ENCODE peak calls at places on chromosome 17, in four cellular contexts. K, I, F and X are unnamed samples.

GRCh38 chr17:43949777-43950176 is 4.0 kb downstream of the PYY start:
- DNase-seq in K (no peak), I (no peak), F (no peak), X (no peak)

GRCh38 chr17:2157081-2157480 is 102.2 kb downstream of the HIC1 start:
- DNase-seq in K (no peak), I (no peak), F (no peak), X (no peak)

GRCh38 chr17:82917656-82918345 is 78.0 kb upstream of the ZNF750 start:
- DNase-seq in K (peak), I (peak), F (no peak), X (peak)

GRCh38 chr17:82531431-82531881 is 11.9 kb downstream of the FOXK2 start:
- DNase-seq in K (no peak), I (no peak), F (no peak), X (no peak)

GRCh38 chr17:8275421-8276290 is 12.8 kb upstream of the RANGRF start:
- DNase-seq in K (no peak), I (no peak), F (no peak), X (no peak)

GRCh38 chr17:75565066-75565465 is 22.5 kb upstream of the MYO15B start:
- DNase-seq in K (no peak), I (no peak), F (no peak), X (no peak)

GRCh38 chr17:31581491-31581890 is 190.0 kb downstream of the RAB11FIP4 start:
- DNase-seq in K (no peak), I (no peak), F (no peak), X (no peak)

GRCh38 chr17:8488931-8489330 is 53.2 kb downstream of the NDEL1 start:
- DNase-seq in K (no peak), I (no peak), F (no peak), X (no peak)

GRCh38 chr17:46038937-46039336 is 39.9 kb downstream of the STH start:
- DNase-seq in K (no peak), I (no peak), F (no peak), X (no peak)

GRCh38 chr17:601462-602303 is 113.0 kb downstream of the VPS53 start:
- DNase-seq in K (no peak), I (no peak), F (no peak), X (no peak)

GRCh38 chr17:42253601-42254000 is 22.6 kb downstream of the STAT5B start:
- DNase-seq in K (no peak), I (no peak), F (no peak), X (no peak)

GRCh38 chr17:82334204-82334621 is 647 bp upstream of the SECTM1 start:
- DNase-seq in K (peak), I (no peak), F (no peak), X (no peak)

GRCh38 chr17:16443390-16444257 is 28.3 kb downstream of the TRPV2 start:
- DNase-seq in K (no peak), I (no peak), F (no peak), X (no peak)

GRCh38 chr17:73785466-73785865 is 141.2 kb upstream of the SDK2 start:
- DNase-seq in K (no peak), I (no peak), F (no peak), X (no peak)

GRCh38 chr17:64036198-64036922 is 15.9 kb upstream of the ICAM2 start:
- DNase-seq in K (no peak), I (peak), F (peak), X (no peak)

GRCh38 chr17:1005361-1005946 is 8.5 kb downstream of the TIMM22 start:
- DNase-seq in K (no peak), I (no peak), F (no peak), X (no peak)

GRCh38 chr17:2647961-2648360 is 54.5 kb downstream of the PAFAH1B1 start:
- DNase-seq in K (no peak), I (no peak), F (no peak), X (no peak)

GRCh38 chr17:64178011-64178825 is 48.3 kb upstream of the ERN1 start:
- DNase-seq in K (no peak), I (no peak), F (no peak), X (no peak)

GRCh38 chr17:12070561-12070960 is 49.9 kb downstream of the MAP2K4 start:
- DNase-seq in K (no peak), I (no peak), F (no peak), X (no peak)

GRCh38 chr17:77288115-77288619 is 147.4 kb downstream of the SEC14L1 start:
- DNase-seq in K (no peak), I (peak), F (no peak), X (no peak)

GRCh38 chr17:34218757-34219156 is 36.3 kb upstream of the CCL2 start:
- DNase-seq in K (no peak), I (no peak), F (no peak), X (no peak)

GRCh38 chr17:75266315-75267145 is 4.5 kb downstream of the MIF4GD start:
- DNase-seq in K (no peak), I (no peak), F (no peak), X (no peak)

GRCh38 chr17:358491-359133 is 6.0 kb upstream of the RPH3AL start:
- DNase-seq in K (no peak), I (no peak), F (no peak), X (no peak)

GRCh38 chr17:40884708-40885512 is at the start of gene KRT20:
- DNase-seq in K (no peak), I (peak), F (no peak), X (peak)

GRCh38 chr17:62714016-62714777 is 86.7 kb downstream of the MRC2 start:
- DNase-seq in K (no peak), I (no peak), F (no peak), X (no peak)

GRCh38 chr17:798246-798645 is 16.1 kb downstream of the MRM3 start:
- DNase-seq in K (no peak), I (no peak), F (no peak), X (no peak)

GRCh38 chr17:63517825-63518534 is 5.2 kb upstream of the KCNH6 start:
- DNase-seq in K (no peak), I (no peak), F (no peak), X (no peak)

GRCh38 chr17:15464211-15464610 is 3.2 kb downstream of the CDRT4 start:
- DNase-seq in K (no peak), I (no peak), F (no peak), X (no peak)

GRCh38 chr17:15112881-15113617 is 152.1 kb downstream of the PMP22 start:
- DNase-seq in K (no peak), I (no peak), F (no peak), X (no peak)

GRCh38 chr17:37607637-37608368 is 1.4 kb downstream of the SYNRG start:
- DNase-seq in K (peak), I (no peak), F (no peak), X (peak)
- H3K4me3 ChIP-seq in K (peak), I (peak), F (peak), X (peak)

GRCh38 chr17:17814162-17815061 is 22.4 kb downstream of the SREBF1 start:
- DNase-seq in K (no peak), I (no peak), F (no peak), X (no peak)
- H3K4me3 ChIP-seq in K (no peak), I (no peak), F (no peak), X (no peak)

DNA sequence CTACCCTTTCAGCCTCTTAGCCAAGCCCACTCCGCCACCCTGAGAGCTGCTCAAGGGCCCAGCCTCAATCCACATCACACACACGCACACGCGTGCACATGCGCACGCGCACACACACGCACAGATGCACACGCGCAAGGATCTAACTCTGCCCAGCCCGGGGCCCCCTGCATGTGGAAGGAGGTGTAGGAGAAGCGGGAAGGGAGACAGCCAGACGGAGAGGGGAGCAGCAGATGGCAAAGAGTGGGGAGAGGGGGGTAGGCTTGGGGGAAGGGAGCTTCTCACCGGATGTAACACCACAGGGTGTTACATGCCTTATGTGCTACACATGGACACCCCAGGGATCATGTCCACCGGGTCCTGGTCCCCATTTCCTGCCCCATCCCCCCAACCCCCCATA is 15.3 kb downstream of the DLG4 start:
- DNase-seq in K (no peak), I (no peak), F (peak), X (no peak)
- H3K4me3 ChIP-seq in K (peak), I (peak), F (peak), X (peak)

GRCh38 chr17:72681844-72682243 is 410.6 kb downstream of the SLC39A11 start:
- DNase-seq in K (no peak), I (peak), F (no peak), X (no peak)
- H3K4me3 ChIP-seq in K (no peak), I (no peak), F (no peak), X (no peak)

GRCh38 chr17:71142333-71142732 is 973.0 kb downstream of the KCNJ2 start:
- DNase-seq in K (no peak), I (no peak), F (no peak), X (no peak)

GRCh38 chr17:71149607-71150006 is 971.2 kb upstream of the SOX9 start:
- DNase-seq in K (no peak), I (no peak), F (no peak), X (no peak)

GRCh38 chr17:71147906-71148305 is 972.9 kb upstream of the SOX9 start:
- DNase-seq in K (no peak), I (no peak), F (no peak), X (no peak)

DNA sequence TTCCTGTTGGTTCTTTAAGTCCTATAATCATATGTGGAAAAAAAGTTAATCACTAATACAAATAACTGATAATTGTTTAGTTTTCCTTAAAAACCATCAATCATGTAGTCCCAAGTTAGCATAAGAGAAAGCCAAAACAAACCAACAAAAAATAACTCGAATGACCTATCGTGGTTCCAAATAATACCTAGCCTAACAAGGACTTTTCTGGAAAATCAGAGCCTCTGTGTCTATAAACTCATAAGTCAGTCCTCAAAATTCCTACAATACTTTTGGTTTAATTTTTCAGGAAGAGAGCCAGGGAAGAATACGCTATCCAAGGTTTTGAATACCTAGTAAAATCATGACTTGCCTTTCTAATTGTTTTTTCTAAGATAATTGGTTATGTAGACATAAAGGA is 975.3 kb upstream of the SOX9 start:
- DNase-seq in K (no peak), I (no peak), F (no peak), X (no peak)
- H3K4me3 ChIP-seq in K (no peak), I (no peak), F (no peak), X (no peak)

GRCh38 chr17:32695864-32696263 is 181.1 kb downstream of the MYO1D start:
- DNase-seq in K (no peak), I (no peak), F (no peak), X (no peak)

GRCh38 chr17:32699247-32699646 is 177.7 kb downstream of the MYO1D start:
- DNase-seq in K (no peak), I (no peak), F (no peak), X (no peak)

GRCh38 chr17:32697728-32698625 is 178.9 kb downstream of the MYO1D start:
- DNase-seq in K (no peak), I (no peak), F (no peak), X (no peak)

GRCh38 chr17:32696426-32696825 is 180.5 kb downstream of the MYO1D start:
- DNase-seq in K (no peak), I (no peak), F (no peak), X (no peak)

DNA sequence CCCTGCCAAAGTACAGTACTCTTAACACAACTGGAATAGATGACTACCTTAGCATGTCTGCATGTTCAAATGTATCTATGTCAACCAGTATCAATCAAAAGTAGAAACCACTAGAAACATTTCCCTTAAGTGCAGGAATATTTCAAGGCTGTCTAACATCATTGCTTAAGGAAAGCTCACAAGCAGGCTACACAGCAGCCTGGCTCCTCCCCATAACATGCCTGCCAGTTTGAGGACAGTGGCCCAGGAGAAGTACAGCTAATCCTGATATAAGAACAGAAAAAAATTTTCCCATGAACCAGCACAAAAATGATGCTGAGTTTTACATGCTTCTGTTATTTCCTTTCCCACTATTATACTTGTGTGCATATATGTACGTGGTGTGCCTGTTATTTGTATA is 175.1 kb downstream of the MYO1D start:
- DNase-seq in K (no peak), I (no peak), F (no peak), X (no peak)
- H3K4me3 ChIP-seq in K (no peak), I (no peak), F (no peak), X (no peak)

DNA sequence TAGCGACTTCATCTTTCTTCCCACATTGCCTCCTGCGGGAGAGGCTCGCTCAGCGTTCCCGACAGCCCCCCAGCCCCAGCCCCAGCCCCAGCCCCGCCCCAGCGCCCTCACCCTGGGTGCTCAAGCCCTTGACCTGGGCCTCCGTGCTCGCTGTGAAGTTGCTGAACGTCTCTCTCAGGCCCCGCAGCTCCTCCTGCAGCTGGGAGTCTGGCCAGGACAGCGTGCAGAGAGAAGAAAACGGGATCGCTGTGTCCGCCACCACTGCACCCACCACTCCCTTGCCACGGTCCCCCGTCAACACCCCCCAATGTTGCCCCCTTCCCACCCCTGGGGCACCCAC is 2.3 kb downstream of the ASGR1 start:
- DNase-seq in K (no peak), I (peak), F (no peak), X (no peak)
- H3K4me3 ChIP-seq in K (no peak), I (peak), F (no peak), X (no peak)